ENCODE peak calls at places on chromosomes 13 and 19, in six cellular contexts. One of them, this sample, is unnamed.

GRCh38 chr13:42525035-42525504 is 48.9 kb upstream of the TNFSF11 start:
- DNase-seq in GM12891: no peak
- DNase-seq in K562: no peak
- DNase-seq in SK-N-SH: no peak
- DNase-seq in H1: no peak
- DNase-seq in HepG2: no peak
- DNase-seq in this sample: no peak

GRCh38 chr19:5587071-5587455 is 19.3 kb upstream of the TINCR start:
- DNase-seq in HepG2: no peak
- DNase-seq in K562: no peak
- DNase-seq in H1: no peak
- DNase-seq in GM12891: no peak
- DNase-seq in SK-N-SH: peak
- DNase-seq in this sample: no peak

GRCh38 chr19:1392407-1392806 is 8.7 kb downstream of the NDUFS7 start:
- DNase-seq in K562: no peak
- DNase-seq in SK-N-SH: no peak
- DNase-seq in H1: no peak
- DNase-seq in GM12891: no peak
- DNase-seq in HepG2: no peak
- DNase-seq in this sample: no peak

GRCh38 chr19:21084343-21084742 is 2.3 kb downstream of the ZNF714 start:
- DNase-seq in K562: no peak
- DNase-seq in SK-N-SH: no peak
- DNase-seq in HepG2: no peak
- DNase-seq in GM12891: no peak
- DNase-seq in H1: no peak
- DNase-seq in this sample: no peak

GRCh38 chr13:113545455-113545930 is 39.1 kb upstream of the TFDP1 start:
- DNase-seq in K562: no peak
- DNase-seq in H1: no peak
- DNase-seq in SK-N-SH: peak
- DNase-seq in HepG2: no peak
- DNase-seq in GM12891: no peak
- DNase-seq in this sample: no peak

GRCh38 chr13:110109910-110110309 is 197.0 kb downstream of the COL4A1 start:
- DNase-seq in K562: no peak
- DNase-seq in GM12891: no peak
- DNase-seq in HepG2: no peak
- DNase-seq in H1: no peak
- DNase-seq in SK-N-SH: no peak
- DNase-seq in this sample: no peak

GRCh38 chr19:45630463-45630862 is 8.7 kb downstream of the EML2 start:
- DNase-seq in SK-N-SH: peak
- DNase-seq in H1: no peak
- DNase-seq in K562: no peak
- DNase-seq in GM12891: no peak
- DNase-seq in HepG2: no peak
- DNase-seq in this sample: no peak

GRCh38 chr19:54850930-54851329 is 687 bp downstream of the KIR3DL2 start:
- DNase-seq in K562: no peak
- DNase-seq in HepG2: no peak
- DNase-seq in SK-N-SH: no peak
- DNase-seq in H1: no peak
- DNase-seq in GM12891: no peak
- DNase-seq in this sample: no peak

GRCh38 chr13:49464621-49465325 is 20.7 kb downstream of the SETDB2 start:
- DNase-seq in K562: no peak
- DNase-seq in SK-N-SH: no peak
- DNase-seq in GM12891: no peak
- DNase-seq in H1: no peak
- DNase-seq in HepG2: peak
- DNase-seq in this sample: no peak

GRCh38 chr19:15501596-15501995 is 6.7 kb upstream of the CYP4F22 start:
- DNase-seq in K562: no peak
- DNase-seq in GM12891: no peak
- DNase-seq in HepG2: no peak
- DNase-seq in SK-N-SH: no peak
- DNase-seq in H1: no peak
- DNase-seq in this sample: no peak

GRCh38 chr13:111480976-111481375 is 160.5 kb downstream of the TEX29 start:
- DNase-seq in H1: no peak
- DNase-seq in GM12891: no peak
- DNase-seq in SK-N-SH: no peak
- DNase-seq in HepG2: no peak
- DNase-seq in K562: no peak
- DNase-seq in this sample: no peak

GRCh38 chr13:112509190-112509589 is 78.8 kb downstream of the TUBGCP3 start:
- DNase-seq in SK-N-SH: no peak
- DNase-seq in HepG2: no peak
- DNase-seq in GM12891: no peak
- DNase-seq in H1: no peak
- DNase-seq in K562: no peak
- DNase-seq in this sample: no peak
- TF ChIP-seq POLR2AphosphoS5 in SK-N-SH: no peak
- TF ChIP-seq POLR2AphosphoS5 in HepG2: no peak
- TF ChIP-seq POLR2AphosphoS5 in GM12891: no peak
- TF ChIP-seq POLR2AphosphoS5 in H1: no peak
- TF ChIP-seq POLR2AphosphoS5 in K562: no peak
- TF ChIP-seq POLR2AphosphoS5 in this sample: no peak

GRCh38 chr13:29474991-29475390 is 120.5 kb downstream of the SLC7A1 start:
- DNase-seq in SK-N-SH: no peak
- DNase-seq in H1: no peak
- DNase-seq in GM12891: no peak
- DNase-seq in HepG2: no peak
- DNase-seq in K562: no peak
- DNase-seq in this sample: no peak

GRCh38 chr13:29476046-29476445 is 119.4 kb downstream of the SLC7A1 start:
- DNase-seq in SK-N-SH: no peak
- DNase-seq in H1: no peak
- DNase-seq in GM12891: no peak
- DNase-seq in K562: no peak
- DNase-seq in HepG2: no peak
- DNase-seq in this sample: no peak

GRCh38 chr13:29471551-29471950 is 123.9 kb downstream of the SLC7A1 start:
- DNase-seq in H1: no peak
- DNase-seq in HepG2: no peak
- DNase-seq in GM12891: no peak
- DNase-seq in SK-N-SH: no peak
- DNase-seq in K562: peak
- DNase-seq in this sample: no peak

GRCh38 chr13:29472317-29472961 is 123.0 kb downstream of the SLC7A1 start:
- DNase-seq in H1: peak
- DNase-seq in K562: peak
- DNase-seq in HepG2: peak
- DNase-seq in SK-N-SH: peak
- DNase-seq in GM12891: peak
- DNase-seq in this sample: no peak
- TF ChIP-seq TAF1 in H1: no peak
- TF ChIP-seq TAF1 in K562: no peak
- TF ChIP-seq TAF1 in HepG2: no peak
- TF ChIP-seq TAF1 in SK-N-SH: no peak
- TF ChIP-seq TAF1 in GM12891: no peak
- TF ChIP-seq TAF1 in this sample: no peak

DNA sequence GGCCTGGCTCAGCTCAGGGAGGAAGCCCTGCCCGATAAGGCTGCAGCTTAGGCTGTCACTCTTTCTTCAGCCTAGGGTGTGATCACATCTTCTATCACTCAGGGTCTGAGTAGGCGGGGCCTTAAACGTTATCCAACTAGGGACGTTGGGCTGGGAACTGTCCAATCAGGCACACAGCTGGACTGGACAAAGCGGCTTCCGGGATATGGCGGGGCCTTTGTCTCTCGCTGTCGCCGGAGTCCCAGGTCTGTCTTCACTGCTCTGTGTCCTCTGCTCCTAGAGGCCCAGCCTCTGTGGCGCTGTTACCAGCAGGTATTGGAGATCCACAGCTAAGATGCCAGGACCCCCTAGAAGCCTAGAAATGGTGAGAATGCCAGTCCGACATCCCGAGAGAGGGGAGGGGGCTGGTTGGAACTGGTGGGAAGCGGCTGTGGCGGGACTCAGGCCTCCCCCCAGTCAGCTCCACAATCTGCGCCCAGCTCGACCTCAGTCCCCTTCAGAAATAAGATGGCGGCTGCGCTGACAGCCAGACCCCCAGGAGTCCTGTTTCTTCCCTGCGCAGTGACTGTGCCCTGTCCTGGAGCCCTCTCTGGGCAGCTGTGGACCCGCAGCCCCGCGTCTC is at the start of gene ZNF254:
- DNase-seq in SK-N-SH: peak
- DNase-seq in K562: peak
- DNase-seq in H1: peak
- DNase-seq in GM12891: peak
- DNase-seq in HepG2: no peak
- DNase-seq in this sample: peak
- TF ChIP-seq POLR2AphosphoS5 in SK-N-SH: peak
- TF ChIP-seq POLR2AphosphoS5 in K562: peak
- TF ChIP-seq POLR2AphosphoS5 in H1: peak
- TF ChIP-seq POLR2AphosphoS5 in GM12891: peak
- TF ChIP-seq POLR2AphosphoS5 in HepG2: no peak
- TF ChIP-seq POLR2AphosphoS5 in this sample: peak

DNA sequence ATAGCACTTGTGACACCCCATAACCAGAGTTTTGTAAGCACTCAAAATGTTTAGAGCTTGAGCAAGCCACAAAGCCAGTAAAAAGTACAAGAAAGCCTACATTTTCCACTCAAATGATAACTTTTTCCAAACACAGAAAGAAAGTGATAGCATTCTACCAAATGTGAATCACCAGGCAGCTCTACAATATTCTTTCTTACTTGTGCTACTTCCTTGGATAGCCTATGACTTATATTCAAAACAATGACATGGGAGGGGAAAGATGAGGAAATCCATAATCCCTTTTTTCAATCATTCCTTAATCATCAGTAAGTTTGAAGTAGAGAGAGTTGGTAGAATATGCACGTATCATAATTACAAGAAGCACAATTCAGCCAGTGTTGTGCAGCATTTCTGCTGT is 650.8 kb upstream of the PCDH9 start:
- DNase-seq in SK-N-SH: no peak
- DNase-seq in HepG2: no peak
- DNase-seq in H1: no peak
- DNase-seq in GM12891: no peak
- DNase-seq in K562: no peak
- DNase-seq in this sample: no peak
- TF ChIP-seq TAF1 in SK-N-SH: no peak
- TF ChIP-seq TAF1 in HepG2: no peak
- TF ChIP-seq TAF1 in H1: no peak
- TF ChIP-seq TAF1 in GM12891: no peak
- TF ChIP-seq TAF1 in K562: no peak
- TF ChIP-seq TAF1 in this sample: no peak

GRCh38 chr19:42441047-42441440 is 1.7 kb downstream of the CXCL17 start:
- DNase-seq in HepG2: peak
- DNase-seq in GM12891: no peak
- DNase-seq in H1: no peak
- DNase-seq in SK-N-SH: no peak
- DNase-seq in K562: no peak
- DNase-seq in this sample: no peak
- TF ChIP-seq POLR2AphosphoS5 in HepG2: no peak
- TF ChIP-seq POLR2AphosphoS5 in GM12891: no peak
- TF ChIP-seq POLR2AphosphoS5 in H1: no peak
- TF ChIP-seq POLR2AphosphoS5 in SK-N-SH: no peak
- TF ChIP-seq POLR2AphosphoS5 in K562: no peak
- TF ChIP-seq POLR2AphosphoS5 in this sample: no peak

DNA sequence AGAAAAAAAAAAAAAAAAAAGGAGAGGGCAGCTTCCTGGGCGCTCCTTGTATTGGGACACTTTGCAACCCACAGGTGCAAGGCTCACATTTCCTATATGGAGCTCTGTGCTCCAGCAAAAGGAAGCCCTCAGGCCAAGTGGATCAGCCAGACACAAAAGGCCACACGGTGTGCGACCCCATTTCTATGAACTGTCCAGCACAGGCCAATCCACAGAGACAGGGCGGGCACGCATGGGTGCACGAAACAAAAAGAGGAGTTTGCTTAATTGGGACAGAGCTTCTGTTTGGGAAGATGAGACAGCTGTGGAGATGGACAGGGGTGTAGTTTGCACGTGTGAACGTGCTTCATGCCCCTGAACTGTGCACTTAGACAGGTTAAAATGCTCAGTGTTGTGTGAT is 31.6 kb upstream of the MATK start:
- DNase-seq in SK-N-SH: no peak
- DNase-seq in K562: no peak
- DNase-seq in HepG2: no peak
- DNase-seq in GM12891: no peak
- DNase-seq in H1: no peak
- DNase-seq in this sample: no peak
- TF ChIP-seq TAF1 in SK-N-SH: no peak
- TF ChIP-seq TAF1 in K562: no peak
- TF ChIP-seq TAF1 in HepG2: no peak
- TF ChIP-seq TAF1 in GM12891: no peak
- TF ChIP-seq TAF1 in H1: no peak
- TF ChIP-seq TAF1 in this sample: no peak